ENCODE peak calls at places on chromosomes 1 and 21, in seven cellular contexts. J is colonic mucosa; C is skeletal muscle cell; Q is AG04450; E is CD8-positive, alpha-beta memory T cell; O is HAP-1; K is IMR-90. M is an unnamed sample.

GRCh38 chr1:119982006-119982405 is 85.7 kb upstream of the ADAM30 start:
- DNase-seq in J (no peak), C (peak), Q (no peak), E (no peak), O (no peak), K (peak), M (no peak)

GRCh38 chr1:53946252-53947171 is at the start of gene LRRC42:
- DNase-seq in J (no peak), C (no peak), Q (no peak), E (no peak), O (no peak), K (no peak), M (no peak)

GRCh38 chr1:61050541-61051454 is 31.6 kb upstream of the NFIA start:
- DNase-seq in J (peak), C (no peak), Q (no peak), E (no peak), O (no peak), K (no peak), M (peak)

GRCh38 chr1:32111789-32112188 is 3.9 kb downstream of the KPNA6 start:
- DNase-seq in J (no peak), C (no peak), Q (no peak), E (no peak), O (no peak), K (peak), M (no peak)

GRCh38 chr1:59574085-59574484 is 240.7 kb upstream of the HOOK1 start:
- DNase-seq in J (no peak), C (peak), Q (peak), E (no peak), O (no peak), K (peak), M (no peak)

GRCh38 chr21:26057488-26058170 is 112.9 kb downstream of the APP start:
- DNase-seq in J (no peak), C (no peak), Q (no peak), E (no peak), O (no peak), K (no peak), M (no peak)

GRCh38 chr21:38995071-38995669 is 188.1 kb downstream of the PSMG1 start:
- DNase-seq in J (no peak), C (no peak), Q (no peak), E (no peak), O (no peak), K (no peak), M (no peak)

GRCh38 chr1:87642581-87643129 is 314.0 kb downstream of the LMO4 start:
- DNase-seq in J (no peak), C (no peak), Q (no peak), E (no peak), O (no peak), K (peak), M (no peak)

GRCh38 chr1:113303252-113303651 is 87.1 kb upstream of the MAGI3 start:
- DNase-seq in J (no peak), C (no peak), Q (no peak), E (no peak), O (no peak), K (no peak), M (no peak)

DNA sequence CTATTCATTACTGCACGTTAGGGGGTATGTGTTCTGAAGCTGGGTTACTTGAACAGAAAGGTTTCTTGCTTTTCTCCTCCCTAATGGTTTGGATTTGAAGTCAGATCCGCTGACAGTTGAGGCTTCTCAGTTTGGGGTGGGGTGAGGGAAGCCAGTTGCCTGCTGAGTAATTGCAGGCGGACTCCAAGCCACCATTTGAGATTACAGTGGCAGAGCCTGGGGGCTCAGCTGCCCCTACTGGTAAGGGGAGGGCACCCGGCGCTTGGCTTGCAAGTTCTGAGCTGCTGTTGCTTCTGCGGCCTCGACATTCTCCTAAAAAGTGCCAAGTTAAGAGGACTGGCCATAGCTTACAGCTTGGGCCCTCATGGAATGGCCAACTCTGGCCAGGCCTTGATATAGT is 2.0 kb downstream of the GRHL3 start:
- DNase-seq in J (no peak), C (no peak), Q (no peak), E (no peak), O (no peak), K (no peak), M (no peak)
- H3K4me3 ChIP-seq in J (peak), C (no peak), Q (no peak), E (peak), O (peak), K (no peak), M (peak)

GRCh38 chr1:46517010-46517600 is 27.5 kb downstream of the DMBX1 start:
- DNase-seq in J (peak), C (no peak), Q (no peak), E (no peak), O (peak), K (no peak), M (peak)
- H3K4me3 ChIP-seq in J (no peak), C (no peak), Q (no peak), E (no peak), O (no peak), K (no peak), M (no peak)

GRCh38 chr1:223011230-223011856 is 131.7 kb downstream of the TLR5 start:
- DNase-seq in J (no peak), C (no peak), Q (no peak), E (no peak), O (no peak), K (no peak), M (no peak)
- H3K4me3 ChIP-seq in J (no peak), C (no peak), Q (no peak), E (no peak), O (no peak), K (no peak), M (no peak)

DNA sequence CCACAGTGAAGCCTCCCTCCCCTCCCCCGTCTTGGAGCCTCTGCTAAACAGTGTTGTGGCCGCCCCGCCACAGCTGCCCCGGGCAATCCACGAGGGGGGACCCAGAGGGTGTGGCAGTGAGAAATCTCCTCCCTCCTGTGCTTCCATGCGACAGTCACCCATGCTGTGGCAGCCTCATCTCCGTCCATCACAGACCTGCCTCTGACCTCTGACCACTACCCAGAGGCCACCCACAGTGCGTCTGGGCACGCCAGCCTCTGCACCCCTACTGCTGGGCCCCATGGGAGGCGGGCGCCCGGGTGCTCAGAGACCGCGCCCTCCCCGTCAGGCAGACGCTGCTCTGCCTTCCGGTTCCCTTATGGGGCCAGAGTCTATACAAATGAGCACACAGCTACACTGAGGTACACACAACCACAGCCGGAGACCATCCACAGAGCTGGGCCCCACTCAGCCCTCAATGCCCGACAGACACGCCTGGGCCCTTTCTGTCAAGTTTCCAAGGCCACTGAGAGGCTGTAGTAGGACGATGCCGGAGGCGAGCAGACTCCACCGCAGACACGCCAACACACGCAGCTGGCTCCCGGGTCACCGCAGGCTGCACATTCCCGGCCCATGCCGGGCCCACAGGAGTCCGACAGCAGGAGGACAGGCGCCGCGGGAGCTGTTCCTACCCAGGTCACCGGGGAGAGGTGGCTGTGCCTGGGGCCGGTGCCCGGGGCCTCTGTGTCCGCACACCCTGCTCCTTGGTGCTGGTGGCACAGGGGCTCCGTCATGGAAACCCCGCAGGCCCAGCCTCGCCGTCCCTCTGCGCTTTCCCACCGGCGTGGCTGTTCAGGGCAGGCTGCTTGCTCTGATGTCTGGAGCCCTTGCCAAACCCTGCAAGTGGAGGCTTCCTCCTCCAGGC is 23.9 kb upstream of the TMEM52 start:
- DNase-seq in J (no peak), C (no peak), Q (no peak), E (no peak), O (no peak), K (no peak), M (no peak)
- H3K4me3 ChIP-seq in J (no peak), C (no peak), Q (no peak), E (no peak), O (no peak), K (no peak), M (no peak)

GRCh38 chr1:3393024-3393986 is 61.2 kb upstream of the ARHGEF16 start:
- DNase-seq in J (peak), C (no peak), Q (no peak), E (no peak), O (peak), K (peak), M (peak)
- H3K4me3 ChIP-seq in J (peak), C (no peak), Q (no peak), E (no peak), O (no peak), K (no peak), M (peak)

GRCh38 chr1:1120096-1120495 is 4.2 kb upstream of the C1orf159 start:
- DNase-seq in J (peak), C (no peak), Q (no peak), E (no peak), O (no peak), K (no peak), M (no peak)

GRCh38 chr1:1118011-1118892 is 2.4 kb upstream of the C1orf159 start:
- DNase-seq in J (peak), C (no peak), Q (no peak), E (no peak), O (no peak), K (no peak), M (no peak)

GRCh38 chr1:1120866-1121563 is 5.1 kb upstream of the C1orf159 start:
- DNase-seq in J (peak), C (no peak), Q (no peak), E (no peak), O (no peak), K (no peak), M (no peak)

GRCh38 chr1:1118893-1119220 is 3.0 kb upstream of the C1orf159 start:
- DNase-seq in J (no peak), C (no peak), Q (no peak), E (no peak), O (no peak), K (no peak), M (no peak)

DNA sequence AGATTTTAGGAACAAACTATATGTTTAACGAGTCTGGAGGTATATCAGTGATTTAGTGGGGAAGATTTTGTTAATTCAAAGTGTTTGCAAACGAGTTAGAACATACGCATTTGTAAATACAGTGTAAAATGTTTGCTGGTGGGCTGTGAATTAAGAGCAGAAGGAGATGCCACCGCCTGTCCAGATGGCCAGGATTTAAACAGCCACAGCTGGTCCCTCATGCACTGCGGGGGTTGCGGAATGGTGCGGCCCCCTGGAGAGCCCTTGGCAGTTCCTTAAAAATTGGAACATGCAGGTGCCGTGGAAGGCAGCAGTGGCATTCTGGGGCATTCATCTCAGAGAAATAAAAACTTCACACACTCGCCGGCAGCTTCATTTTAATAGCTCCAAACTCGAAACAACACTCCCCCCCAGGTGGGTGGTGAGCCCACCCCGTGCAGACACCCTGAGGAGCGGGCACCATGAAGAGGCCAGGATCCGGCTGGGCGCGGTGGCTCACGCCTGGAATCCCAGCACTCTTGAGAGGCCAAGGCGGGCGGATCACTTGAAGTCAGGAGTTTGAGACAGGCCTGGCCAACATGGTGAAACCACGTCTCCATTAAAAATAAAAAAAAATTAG is 3.5 kb upstream of the C1orf159 start:
- DNase-seq in J (peak), C (no peak), Q (no peak), E (no peak), O (no peak), K (no peak), M (peak)
- H3K4me3 ChIP-seq in J (no peak), C (no peak), Q (no peak), E (no peak), O (no peak), K (no peak), M (no peak)

DNA sequence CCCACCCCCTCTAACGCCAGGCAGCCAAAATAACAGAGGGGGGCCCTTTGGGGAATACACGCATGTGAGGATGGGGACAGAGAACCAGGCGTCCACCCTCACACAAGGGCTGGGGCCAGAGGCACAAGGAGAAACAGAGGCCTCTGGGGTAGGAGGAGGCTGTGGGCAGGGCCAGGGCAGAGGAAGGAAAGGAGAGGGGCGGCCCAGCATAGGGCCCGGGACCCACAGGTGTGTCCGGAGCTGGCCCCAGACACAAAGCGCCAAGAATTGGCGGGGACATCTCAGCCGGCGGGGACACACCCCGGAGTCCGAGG is 6.7 kb downstream of the PLEKHG5 start:
- DNase-seq in J (no peak), C (no peak), Q (no peak), E (no peak), O (no peak), K (no peak), M (no peak)
- H3K4me3 ChIP-seq in J (peak), C (peak), Q (peak), E (no peak), O (no peak), K (peak), M (peak)